ENCODE peak calls at places on chromosomes 7 and 10, in five cellular contexts. X, G, B, C and M are unnamed samples.

GRCh38 chr10:62335326-62335725 is 38.8 kb upstream of the ZNF365 start:
- DNase-seq in X (no peak), G (peak; percentile 24), B (no peak), C (peak; percentile 50), M (peak; percentile 4)

GRCh38 chr7:11313801-11314200 is 340.1 kb downstream of the PHF14 start:
- DNase-seq in X (no peak), G (no peak), B (no peak), C (no peak), M (no peak)

GRCh38 chr10:87817291-87817872 is 644 bp downstream of the ATAD1 start:
- DNase-seq in X (no peak), G (peak; percentile 15), B (no peak), C (peak; percentile 8), M (peak; percentile 10)

GRCh38 chr7:95859434-95859833 is 87.1 kb downstream of the DYNC1I1 start:
- DNase-seq in X (no peak), G (peak; percentile 71), B (no peak), C (peak; percentile 21), M (peak; percentile 26)

GRCh38 chr10:34908472-34908871 is 93.4 kb upstream of the PARD3 start:
- DNase-seq in X (no peak), G (peak; percentile 60), B (no peak), C (peak; percentile 69), M (no peak)

GRCh38 chr10:71475243-71475871 is 78.6 kb downstream of the CDH23 start:
- DNase-seq in X (no peak), G (no peak), B (peak; percentile 50), C (no peak), M (no peak)

GRCh38 chr10:49632406-49633317 is 18.8 kb downstream of the CHAT start:
- DNase-seq in X (no peak), G (no peak), B (no peak), C (peak; percentile 2), M (no peak)

GRCh38 chr7:98418636-98419315 is 17.9 kb upstream of the BAIAP2L1 start:
- DNase-seq in X (no peak), G (peak; percentile 92), B (no peak), C (peak; percentile 98), M (peak; percentile 93)

GRCh38 chr7:152402384-152403250 is 33.2 kb downstream of the KMT2C start:
- DNase-seq in X (no peak), G (peak; percentile 57), B (no peak), C (peak; percentile 57), M (peak; percentile 42)

GRCh38 chr10:80519936-80520650 is 17.6 kb upstream of the SH2D4B start:
- DNase-seq in X (no peak), G (no peak), B (no peak), C (no peak), M (no peak)

GRCh38 chr10:127840884-127841283 is 51.9 kb downstream of the CLRN3 start:
- DNase-seq in X (no peak), G (no peak), B (no peak), C (no peak), M (no peak)